ENCODE peak calls at places on chromosomes 2 and 18, in eight cellular contexts. H is astrocyte of the spinal cord; M is stimulated activated CD8-positive, alpha-beta memory T cell treated with anti-CD3 and anti-CD28 coated beads, Interleukin-12 subunit alpha, Interleukin-12 subunit beta, amount 100 ng/mL, for 1 hour; R is EH; U is Caki2; J is midbrain; S is hepatocyte; Q is mesendoderm. E is an unnamed sample.

GRCh38 chr2:238997684-238998083 is 149.8 kb downstream of the TWIST2 start:
- DNase-seq in U (no peak), Q (no peak), R (no peak), J (no peak), M (no peak), H (no peak), S (no peak), E (no peak)

GRCh38 chr2:131031431-131031841 is 61.8 kb downstream of the FAM168B start:
- DNase-seq in U (no peak), R (peak; percentile 51), S (no peak), M (no peak), Q (no peak), J (no peak), H (no peak), E (no peak)

GRCh38 chr2:98910349-98911125 is 25.5 kb downstream of the CRACDL start:
- DNase-seq in H (no peak), M (no peak), R (no peak), J (no peak), S (no peak), U (no peak), Q (no peak), E (no peak)

GRCh38 chr18:5066380-5066977 is 130.6 kb downstream of the AKAIN1 start:
- DNase-seq in S (peak; percentile 18), U (no peak), J (no peak), R (no peak), M (no peak), H (no peak), Q (peak; percentile 71), E (no peak)

GRCh38 chr2:23427976-23428375 is 43.0 kb downstream of the KLHL29 start:
- DNase-seq in M (no peak), S (no peak), H (no peak), U (no peak), Q (no peak), J (no peak), R (no peak), E (no peak)

GRCh38 chr2:223734346-223734745 is 103.0 kb downstream of the AP1S3 start:
- DNase-seq in M (no peak), U (no peak), Q (no peak), S (no peak), H (no peak), R (no peak), J (no peak), E (no peak)

GRCh38 chr2:218829868-218830451 is 1.6 kb downstream of the PRKAG3 start:
- DNase-seq in J (no peak), Q (no peak), R (no peak), U (no peak), S (no peak), H (no peak), M (no peak), E (no peak)

GRCh38 chr18:9854801-9855676 is 30.7 kb upstream of the TXNDC2 start:
- DNase-seq in J (no peak), H (peak; percentile 64), R (no peak), S (peak; percentile 23), Q (no peak), M (no peak), U (no peak), E (no peak)

GRCh38 chr18:66993492-66993891 is 389.6 kb upstream of the CDH19 start:
- DNase-seq in U (peak; percentile 44), R (no peak), J (no peak), H (no peak), S (peak; percentile 42), M (no peak), Q (peak; percentile 88), E (peak; percentile 23)

GRCh38 chr2:196276421-196276820 is 105.0 kb upstream of the STK17B start:
- DNase-seq in Q (no peak), S (peak; percentile 57), H (no peak), R (no peak), J (no peak), M (no peak), U (no peak), E (peak; percentile 72)

GRCh38 chr2:241733391-241734207 is 831 bp upstream of the D2HGDH start:
- DNase-seq in U (no peak), R (no peak), H (no peak), S (no peak), M (no peak), J (no peak), Q (no peak), E (peak; percentile 2)